ENCODE peak calls at places on chromosomes 5 and 9, in four cellular contexts. One of them, this sample, is unnamed.

GRCh38 chr9:116998305-116998704 is 311.2 kb downstream of the TRIM32 start:
- DNase-seq in hypothalamus: no peak
- DNase-seq in activated CD8-positive, alpha-beta memory T cell treated with anti-CD3 and anti-CD28 coated beads, Interleukin-2, amount 50 U/mL, for 48 hours: no peak
- DNase-seq in caudate nucleus: no peak
- DNase-seq in this sample: no peak

GRCh38 chr9:20760246-20760901 is 76.3 kb downstream of the FOCAD start:
- DNase-seq in hypothalamus: no peak
- DNase-seq in activated CD8-positive, alpha-beta memory T cell treated with anti-CD3 and anti-CD28 coated beads, Interleukin-2, amount 50 U/mL, for 48 hours: no peak
- DNase-seq in caudate nucleus: no peak
- DNase-seq in this sample: no peak

GRCh38 chr5:176631383-176631970 is 1.0 kb downstream of the EIF4E1B start:
- DNase-seq in hypothalamus: no peak
- DNase-seq in caudate nucleus: no peak
- DNase-seq in activated CD8-positive, alpha-beta memory T cell treated with anti-CD3 and anti-CD28 coated beads, Interleukin-2, amount 50 U/mL, for 48 hours: no peak
- DNase-seq in this sample: no peak

GRCh38 chr9:78778843-78779486 is 482.0 kb downstream of the PSAT1 start:
- DNase-seq in activated CD8-positive, alpha-beta memory T cell treated with anti-CD3 and anti-CD28 coated beads, Interleukin-2, amount 50 U/mL, for 48 hours: no peak
- DNase-seq in caudate nucleus: no peak
- DNase-seq in hypothalamus: no peak
- DNase-seq in this sample: no peak

GRCh38 chr5:173733831-173734491 is 117.5 kb upstream of the BOD1 start:
- DNase-seq in caudate nucleus: no peak
- DNase-seq in hypothalamus: no peak
- DNase-seq in activated CD8-positive, alpha-beta memory T cell treated with anti-CD3 and anti-CD28 coated beads, Interleukin-2, amount 50 U/mL, for 48 hours: no peak
- DNase-seq in this sample: no peak

GRCh38 chr9:72315089-72315509 is 49.9 kb downstream of the ZFAND5 start:
- DNase-seq in hypothalamus: no peak
- DNase-seq in activated CD8-positive, alpha-beta memory T cell treated with anti-CD3 and anti-CD28 coated beads, Interleukin-2, amount 50 U/mL, for 48 hours: no peak
- DNase-seq in caudate nucleus: peak
- DNase-seq in this sample: peak

GRCh38 chr5:89098199-89098756 is 215.3 kb upstream of the MEF2C start:
- DNase-seq in hypothalamus: no peak
- DNase-seq in caudate nucleus: no peak
- DNase-seq in activated CD8-positive, alpha-beta memory T cell treated with anti-CD3 and anti-CD28 coated beads, Interleukin-2, amount 50 U/mL, for 48 hours: no peak
- DNase-seq in this sample: no peak

GRCh38 chr5:37834542-37835399 is 5.1 kb downstream of the GDNF start:
- DNase-seq in hypothalamus: no peak
- DNase-seq in activated CD8-positive, alpha-beta memory T cell treated with anti-CD3 and anti-CD28 coated beads, Interleukin-2, amount 50 U/mL, for 48 hours: no peak
- DNase-seq in caudate nucleus: no peak
- DNase-seq in this sample: no peak

GRCh38 chr9:109401169-109401989 is 80.5 kb upstream of the EPB41L4B start:
- DNase-seq in hypothalamus: no peak
- DNase-seq in activated CD8-positive, alpha-beta memory T cell treated with anti-CD3 and anti-CD28 coated beads, Interleukin-2, amount 50 U/mL, for 48 hours: peak
- DNase-seq in caudate nucleus: no peak
- DNase-seq in this sample: no peak